ENCODE peak calls at places on chromosomes 4 and X, in six cellular contexts. J is stomach, R is tibial nerve, M is transverse colon, A is SK-N-SH, Q is suprapubic skin. P is an unnamed sample. For H3K4me1, the result is how much of the 10 kb centered on the place peaks cover.

GRCh38 chrX:44462851-44463250 is 79.8 kb downstream of the FUNDC1 start:
- DNase-seq in J (no peak), R (no peak), M (no peak), A (no peak), Q (no peak), P (no peak)

GRCh38 chr4:17336524-17336941 is 175.4 kb downstream of the QDPR start:
- DNase-seq in J (no peak), R (no peak), M (peak), A (no peak), Q (peak), P (peak)

GRCh38 chrX:107714196-107714811 is 61.3 kb downstream of the TSC22D3 start:
- DNase-seq in J (no peak), R (no peak), M (peak), A (no peak), Q (peak), P (no peak)

GRCh38 chr4:139666735-139667266 is 1.2 kb downstream of the MGST2 start:
- DNase-seq in J (peak), R (no peak), M (peak), A (no peak), Q (no peak), P (no peak)

GRCh38 chr4:120524237-120524636 is 398.3 kb downstream of the PRDM5 start:
- DNase-seq in J (no peak), R (no peak), M (no peak), A (no peak), Q (no peak), P (no peak)

GRCh38 chr4:177128306-177128705 is 181.4 kb upstream of the NEIL3 start:
- DNase-seq in J (no peak), R (no peak), M (no peak), A (no peak), Q (no peak), P (no peak)

GRCh38 chrX:120144178-120144844 is 14.1 kb upstream of the RHOXF2 start:
- DNase-seq in J (no peak), R (no peak), M (no peak), A (no peak), Q (no peak), P (peak)

GRCh38 chrX:119105826-119106225 is 21.8 kb downstream of the KIAA1210 start:
- DNase-seq in J (no peak), R (no peak), M (no peak), A (no peak), Q (no peak), P (no peak)

GRCh38 chr4:81164623-81165416 is 50.2 kb downstream of the PRKG2 start:
- DNase-seq in J (no peak), R (no peak), M (peak), A (no peak), Q (no peak), P (no peak)

GRCh38 chr4:99808260-99808857 is 8.3 kb upstream of the DAPP1 start:
- DNase-seq in J (peak), R (peak), M (peak), A (peak), Q (no peak), P (no peak)

GRCh38 chr4:138535316-138535715 is 293.2 kb upstream of the SLC7A11 start:
- DNase-seq in J (no peak), R (no peak), M (no peak), A (no peak), Q (no peak), P (no peak)

GRCh38 chr4:78766026-78766425 is 10.1 kb upstream of the BMP2K start:
- DNase-seq in J (no peak), R (no peak), M (no peak), A (no peak), Q (no peak), P (no peak)

GRCh38 chr4:72365016-72365415 is 204.0 kb downstream of the ADAMTS3 start:
- DNase-seq in J (no peak), R (no peak), M (no peak), A (no peak), Q (no peak), P (no peak)

GRCh38 chr4:76434901-76435688 is at the start of gene SHROOM3:
- DNase-seq in J (no peak), R (no peak), M (no peak), A (no peak), Q (no peak), P (no peak)

GRCh38 chrX:154412468-154412867 is 1.1 kb downstream of the TAFAZZIN start:
- DNase-seq in J (no peak), R (no peak), M (peak), A (peak), Q (peak), P (no peak)

GRCh38 chr4:48445704-48446103 is 37.4 kb upstream of the SLC10A4 start:
- DNase-seq in J (no peak), R (no peak), M (no peak), A (no peak), Q (no peak), P (no peak)

GRCh38 chrX:72123471-72124185 is 8.1 kb downstream of the RTL5 start:
- DNase-seq in J (no peak), R (peak), M (no peak), A (no peak), Q (no peak), P (no peak)

GRCh38 chrX:47217121-47217851 is 1.2 kb upstream of the CDK16 start:
- DNase-seq in J (no peak), R (no peak), M (no peak), A (peak), Q (peak), P (peak)

GRCh38 chrX:49059209-49060191 is 701 bp downstream of the CCDC120 start:
- DNase-seq in J (peak), R (no peak), M (peak), A (no peak), Q (no peak), P (no peak)

GRCh38 chrX:153871451-153871850 is 14.5 kb downstream of the L1CAM start:
- DNase-seq in J (no peak), R (no peak), M (no peak), A (peak), Q (no peak), P (no peak)

GRCh38 chr4:7196283-7196651 is 3.9 kb downstream of the SORCS2 start:
- DNase-seq in J (no peak), R (peak), M (no peak), A (no peak), Q (peak), P (no peak)

GRCh38 chr4:107862658-107863057 is 37.9 kb downstream of the SGMS2 start:
- DNase-seq in J (peak), R (no peak), M (peak), A (no peak), Q (no peak), P (no peak)

GRCh38 chrX:83845397-83845796 is 15.5 kb upstream of the CYLC1 start:
- DNase-seq in J (no peak), R (no peak), M (no peak), A (peak), Q (no peak), P (no peak)

GRCh38 chrX:49282647-49283011 is 13.0 kb downstream of the PPP1R3F start:
- DNase-seq in J (peak), R (no peak), M (no peak), A (peak), Q (no peak), P (peak)

GRCh38 chr4:101833455-101833854 is 42.9 kb downstream of the BANK1 start:
- DNase-seq in J (no peak), R (no peak), M (no peak), A (no peak), Q (no peak), P (no peak)

GRCh38 chr4:15506464-15506863 is 36.8 kb downstream of the CC2D2A start:
- DNase-seq in J (no peak), R (no peak), M (no peak), A (no peak), Q (no peak), P (no peak)

GRCh38 chrX:118974908-118975671 is 672 bp downstream of the LONRF3 start:
- DNase-seq in J (peak), R (no peak), M (peak), A (peak), Q (peak), P (peak)

GRCh38 chrX:32871636-32872035 is 339.7 kb downstream of the DMD start:
- DNase-seq in J (no peak), R (no peak), M (no peak), A (no peak), Q (no peak), P (no peak)

GRCh38 chr4:38612996-38613395 is 51.0 kb upstream of the KLF3 start:
- DNase-seq in J (no peak), R (no peak), M (no peak), A (no peak), Q (no peak), P (no peak)

GRCh38 chrX:42102586-42103282 is 179.4 kb upstream of the CASK start:
- DNase-seq in J (no peak), R (no peak), M (no peak), A (no peak), Q (no peak), P (no peak)

GRCh38 chrX:40151211-40152172 is 53.7 kb upstream of the BCOR start:
- DNase-seq in J (peak), R (no peak), M (no peak), A (no peak), Q (no peak), P (peak)
- H3K4me3 ChIP-seq in J (no peak), R (no peak), M (no peak), A (no peak), Q (no peak), P (no peak)

DNA sequence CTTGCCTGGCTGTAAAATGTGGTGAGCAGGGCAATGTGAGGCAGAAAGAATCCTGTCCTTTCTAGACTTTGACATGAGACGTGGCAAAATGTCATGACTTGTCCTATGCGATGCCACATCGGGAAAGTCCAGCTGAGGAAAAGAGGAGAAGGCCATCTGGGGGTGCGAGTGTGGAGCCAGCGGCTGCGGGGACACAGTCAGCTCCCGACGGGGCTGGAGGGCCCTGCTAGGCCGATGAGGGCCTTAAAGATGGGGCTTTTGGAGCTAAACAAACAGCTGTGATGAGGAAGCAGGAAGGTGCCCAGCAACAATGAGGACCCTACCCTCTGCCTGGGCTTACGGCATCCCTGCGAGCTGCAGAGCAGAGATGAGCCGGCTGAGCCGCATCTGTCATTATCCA is 7.7 kb downstream of the CPZ start:
- DNase-seq in J (no peak), R (no peak), M (no peak), A (no peak), Q (no peak), P (no peak)
- TF ChIP-seq EP300 in J (no peak), R (no peak), M (no peak), A (no peak), Q (no peak), P (no peak)

GRCh38 chrX:19683358-19683757 is 168.1 kb upstream of the MAP3K15 start:
- DNase-seq in J (no peak), R (no peak), M (no peak), A (no peak), Q (no peak), P (no peak)
- H3K4me1 ChIP-seq in J (under half), R (under half), M (under half), A (under half), Q (under half), P (under half)

GRCh38 chr4:151675366-151676060 is 85.3 kb downstream of the GATB start:
- DNase-seq in J (no peak), R (no peak), M (no peak), A (peak), Q (no peak), P (peak)

GRCh38 chr4:151678048-151678853 is 82.6 kb downstream of the GATB start:
- DNase-seq in J (no peak), R (no peak), M (no peak), A (peak), Q (no peak), P (no peak)

GRCh38 chr4:151676301-151676700 is 84.5 kb downstream of the GATB start:
- DNase-seq in J (no peak), R (no peak), M (no peak), A (no peak), Q (no peak), P (peak)

GRCh38 chr4:151679247-151679646 is 81.6 kb downstream of the GATB start:
- DNase-seq in J (no peak), R (no peak), M (no peak), A (no peak), Q (no peak), P (no peak)

GRCh38 chr4:151677193-151677592 is 83.6 kb downstream of the GATB start:
- DNase-seq in J (no peak), R (no peak), M (no peak), A (no peak), Q (no peak), P (no peak)
- H3K4me3 ChIP-seq in J (no peak), R (no peak), M (no peak), A (no peak), Q (no peak), P (no peak)

DNA sequence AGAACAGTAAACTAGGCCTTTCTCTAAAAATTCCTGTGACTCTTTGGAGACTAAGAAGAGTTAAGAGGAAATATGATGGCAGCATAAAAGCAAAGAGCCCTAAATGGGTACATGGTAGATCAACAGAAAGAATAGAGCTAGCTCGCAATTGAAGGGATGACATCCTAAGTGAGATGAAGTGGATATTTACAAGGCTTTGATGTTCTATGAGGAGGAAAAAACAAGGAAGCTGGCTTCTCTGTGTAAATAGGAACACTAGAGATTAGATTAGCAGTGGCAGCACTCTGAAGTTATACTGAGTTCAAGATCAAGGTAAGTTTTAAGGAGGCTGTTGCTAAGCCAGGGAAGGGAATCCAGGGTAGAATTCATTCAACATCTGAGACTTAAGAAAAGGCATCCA is 73.1 kb upstream of the MBNL3 start:
- DNase-seq in J (no peak), R (no peak), M (no peak), A (no peak), Q (no peak), P (no peak)
- TF ChIP-seq EP300 in J (no peak), R (no peak), M (no peak), A (no peak), Q (no peak), P (no peak)

GRCh38 chr4:186698028-186698427 is 25.6 kb downstream of the FAT1 start:
- DNase-seq in J (no peak), R (no peak), M (no peak), A (no peak), Q (no peak), P (no peak)

GRCh38 chr4:186699298-186699697 is 24.4 kb downstream of the FAT1 start:
- DNase-seq in J (peak), R (no peak), M (no peak), A (no peak), Q (no peak), P (no peak)

GRCh38 chr4:186699881-186700397 is 23.7 kb downstream of the FAT1 start:
- DNase-seq in J (no peak), R (no peak), M (no peak), A (no peak), Q (no peak), P (no peak)

GRCh38 chr4:186700746-186701145 is 22.9 kb downstream of the FAT1 start:
- DNase-seq in J (no peak), R (peak), M (no peak), A (no peak), Q (peak), P (no peak)

DNA sequence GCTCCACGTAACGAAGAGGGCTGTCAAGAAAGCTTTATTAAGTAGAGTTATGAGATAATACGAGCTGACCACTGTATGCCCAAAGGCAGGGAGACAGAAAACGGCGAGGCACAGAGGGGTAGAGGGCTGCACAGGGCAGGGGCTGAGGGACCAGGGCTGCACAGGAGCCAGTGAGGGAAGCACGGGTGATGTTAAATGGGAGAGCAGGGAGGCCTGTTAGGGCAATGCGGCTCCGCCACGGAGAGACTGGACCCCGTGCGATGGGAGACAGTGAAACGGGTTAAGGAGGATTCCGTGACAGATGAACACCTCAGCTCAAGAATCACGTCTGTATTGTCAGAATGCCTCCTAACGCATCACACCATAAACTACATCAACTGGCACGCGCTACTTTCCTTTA is 25.1 kb downstream of the FAT1 start:
- DNase-seq in J (no peak), R (no peak), M (no peak), A (no peak), Q (no peak), P (no peak)
- H3K4me1 ChIP-seq in J (half or more), R (under half), M (under half), A (under half), Q (half or more), P (under half)